ENCODE peak calls at places on chromosomes 4 and X, in eight cellular contexts. A is H7; B is stimulated activated CD4-positive, alpha-beta T cell treated with anti-CD3 and anti-CD28 coated beads, Interleukin-12 subunit alpha, Interleukin-12 subunit beta, amount 100 ng/mL, for 4 hours; H is nephron progenitor cell; Q is stimulated activated CD8-positive, alpha-beta memory T cell treated with anti-CD3 and anti-CD28 coated beads, Interleukin-15, amount 100 ng/mL, for 4 hours; X is GM23248; I is T-helper 9 cell; K is central memory CD4-positive, alpha-beta T cell. P is an unnamed sample.

GRCh38 chr4:157372154-157372553 is 151.6 kb downstream of the GRIA2 start:
- DNase-seq in Q (no peak), H (no peak), A (no peak), X (no peak), B (no peak), K (no peak), I (no peak), P (no peak)

GRCh38 chr4:51842167-51842553 is 793 bp upstream of the DCUN1D4 start:
- DNase-seq in H (peak; percentile 31), I (no peak), Q (no peak), K (peak; percentile 6), B (no peak), X (peak; percentile 57), A (peak; percentile 30), P (no peak)

GRCh38 chr4:155592568-155593343 is 73.9 kb upstream of the GUCY1A1 start:
- DNase-seq in H (no peak), K (no peak), I (no peak), A (no peak), Q (no peak), X (peak; percentile 56), B (no peak), P (no peak)

GRCh38 chr4:6263541-6264540 is 5.8 kb upstream of the WFS1 start:
- DNase-seq in K (no peak), X (peak; percentile 64), Q (no peak), A (no peak), I (no peak), H (peak; percentile 43), B (no peak), P (no peak)

GRCh38 chrX:91279479-91279878 is 155.2 kb upstream of the PABPC5 start:
- DNase-seq in B (no peak), X (no peak), I (no peak), K (no peak), Q (no peak), A (no peak), H (no peak), P (no peak)

GRCh38 chrX:27674491-27674890 is 84.3 kb downstream of the DCAF8L2 start:
- DNase-seq in A (no peak), X (no peak), H (no peak), K (no peak), I (no peak), B (no peak), Q (no peak), P (no peak)

GRCh38 chr4:10581022-10581421 is 103.5 kb downstream of the CLNK start:
- DNase-seq in X (no peak), K (no peak), H (no peak), Q (no peak), A (no peak), B (no peak), I (no peak), P (no peak)

GRCh38 chr4:176856421-176856820 is 63.7 kb upstream of the VEGFC start:
- DNase-seq in A (no peak), Q (no peak), K (no peak), I (no peak), H (no peak), B (no peak), X (no peak), P (no peak)

GRCh38 chr4:8850830-8851188 is 20.8 kb downstream of the HMX1 start:
- DNase-seq in Q (no peak), A (no peak), X (no peak), K (no peak), H (no peak), B (no peak), I (no peak), P (no peak)

GRCh38 chrX:154800508-154801207 is 4.6 kb downstream of the MPP1 start:
- DNase-seq in A (no peak), K (no peak), I (no peak), B (no peak), H (no peak), X (no peak), Q (no peak), P (no peak)

GRCh38 chr4:101871962-101872676 is 81.6 kb downstream of the BANK1 start:
- DNase-seq in X (no peak), H (no peak), I (no peak), B (no peak), Q (no peak), A (no peak), K (no peak), P (no peak)

GRCh38 chr4:14289708-14290107 is 662.2 kb upstream of the BOD1L1 start:
- DNase-seq in H (no peak), X (no peak), B (no peak), I (no peak), Q (no peak), A (no peak), K (no peak), P (no peak)

GRCh38 chr4:187307131-187307530 is 583.5 kb upstream of the FAT1 start:
- DNase-seq in B (no peak), Q (no peak), A (no peak), K (no peak), H (no peak), X (no peak), I (no peak), P (no peak)

GRCh38 chr4:74631338-74631737 is 163.0 kb downstream of the BTC start:
- DNase-seq in X (peak; percentile 52), B (no peak), I (no peak), K (no peak), A (no peak), Q (no peak), H (no peak), P (no peak)

GRCh38 chr4:182208651-182209050 is 34.6 kb upstream of the TENM3 start:
- DNase-seq in X (no peak), I (no peak), B (no peak), K (no peak), A (no peak), Q (no peak), H (no peak), P (no peak)

GRCh38 chr4:84964995-84965557 is 1.4 kb downstream of the WDFY3 start:
- DNase-seq in K (no peak), A (no peak), X (peak; percentile 42), B (no peak), Q (no peak), H (no peak), I (no peak), P (no peak)

GRCh38 chr4:70948665-70949284 is 44.7 kb upstream of the DCK start:
- DNase-seq in A (no peak), H (no peak), K (no peak), B (no peak), X (no peak), I (no peak), Q (no peak), P (no peak)

GRCh38 chr4:115360441-115360840 is 247.0 kb upstream of the NDST4 start:
- DNase-seq in I (no peak), B (no peak), Q (no peak), K (no peak), A (no peak), X (peak; percentile 68), H (no peak), P (no peak)

GRCh38 chrX:101507986-101508385 is 22.7 kb downstream of the ARMCX4 start:
- DNase-seq in H (no peak), I (no peak), X (no peak), K (no peak), A (no peak), Q (no peak), B (no peak), P (no peak)

GRCh38 chrX:65723706-65724105 is 56.3 kb downstream of the MSN start:
- DNase-seq in X (peak; percentile 38), K (peak; percentile 49), Q (no peak), A (no peak), B (peak; percentile 5), I (peak; percentile 5), H (no peak), P (peak; percentile 8)

GRCh38 chr4:176910646-176911045 is 117.9 kb upstream of the VEGFC start:
- DNase-seq in Q (no peak), I (no peak), A (no peak), K (no peak), X (no peak), H (no peak), B (no peak), P (no peak)

GRCh38 chr4:106707776-106708603 is 328.1 kb downstream of the DKK2 start:
- DNase-seq in I (no peak), X (peak; percentile 81), K (no peak), A (no peak), B (no peak), Q (no peak), H (no peak), P (no peak)

GRCh38 chr4:6342530-6343293 is 73.1 kb downstream of the WFS1 start:
- DNase-seq in A (no peak), I (no peak), B (no peak), K (no peak), H (no peak), Q (no peak), X (peak; percentile 10), P (no peak)

GRCh38 chr4:3835527-3836040 is 69.4 kb downstream of the ADRA2C start:
- DNase-seq in H (no peak), K (no peak), X (no peak), A (no peak), B (no peak), I (no peak), Q (no peak), P (no peak)

GRCh38 chr4:107931775-107932321 is 499 bp downstream of the CYP2U1 start:
- DNase-seq in B (peak; percentile 24), H (no peak), X (no peak), Q (no peak), A (no peak), K (no peak), I (peak; percentile 6), P (peak; percentile 24)

P was measured in CD4-positive, CD25-positive, alpha-beta regulatory T cell.